ENCODE peak calls at places on chromosomes 13 and 19, in ten cellular contexts. E is neural progenitor cell, F is lower leg skin, R is cardiac muscle cell, W is dorsolateral prefrontal cortex, C is GM13977, Z is progenitor cell of endocrine pancreas, Q is breast epithelium, V is AG04449, J is left ventricle myocardium inferior. K is an unnamed sample.

GRCh38 chr19:49801966-49802661 is 11.0 kb downstream of the FUZ start:
- DNase-seq in E (peak), F (peak), R (peak), W (peak), C (no peak), Z (no peak), Q (peak), V (no peak), J (peak), K (peak)

GRCh38 chr19:40862785-40863184 is 12.5 kb upstream of the CYP2A6 start:
- DNase-seq in E (no peak), F (no peak), R (no peak), W (no peak), C (no peak), Z (no peak), Q (no peak), V (peak), J (no peak), K (peak)

GRCh38 chr13:105994340-105994739 is 541.1 kb downstream of the EFNB2 start:
- DNase-seq in E (no peak), F (no peak), R (no peak), W (no peak), C (no peak), Z (no peak), Q (no peak), V (no peak), J (no peak), K (no peak)

GRCh38 chr13:66612983-66613382 is 617.2 kb downstream of the PCDH9 start:
- DNase-seq in E (peak), F (no peak), R (no peak), W (no peak), C (no peak), Z (no peak), Q (no peak), V (no peak), J (no peak), K (no peak)

GRCh38 chr19:42199440-42200115 is 17.9 kb downstream of the DEDD2 start:
- DNase-seq in E (no peak), F (peak), R (no peak), W (no peak), C (peak), Z (no peak), Q (no peak), V (no peak), J (peak), K (peak)

GRCh38 chr19:39645800-39646411 is 9.8 kb upstream of the LGALS16 start:
- DNase-seq in E (peak), F (no peak), R (peak), W (no peak), C (no peak), Z (peak), Q (no peak), V (no peak), J (no peak), K (peak)

GRCh38 chr19:54168174-54168917 is 4.6 kb downstream of the TMC4 start:
- DNase-seq in E (peak), F (peak), R (peak), W (peak), C (peak), Z (peak), Q (peak), V (no peak), J (peak), K (peak)

GRCh38 chr13:21259571-21260455 is 83.4 kb downstream of the MRPL57 start:
- DNase-seq in E (no peak), F (no peak), R (no peak), W (no peak), C (no peak), Z (no peak), Q (no peak), V (no peak), J (no peak), K (no peak)

GRCh38 chr19:13118424-13119193 is 545 bp downstream of the NACC1 start:
- DNase-seq in E (peak), F (no peak), R (peak), W (no peak), C (peak), Z (peak), Q (peak), V (no peak), J (peak), K (peak)

GRCh38 chr19:53308339-53308811 is 25.2 kb upstream of the ZNF845 start:
- DNase-seq in E (peak), F (no peak), R (peak), W (no peak), C (no peak), Z (peak), Q (no peak), V (no peak), J (peak), K (no peak)

GRCh38 chr19:2084993-2085720 is 11.0 kb downstream of the MOB3A start:
- DNase-seq in E (no peak), F (peak), R (no peak), W (peak), C (peak), Z (no peak), Q (no peak), V (no peak), J (peak), K (peak)

GRCh38 chr19:10193666-10194499 is 870 bp downstream of the DNMT1 start:
- DNase-seq in E (no peak), F (peak), R (no peak), W (no peak), C (no peak), Z (peak), Q (no peak), V (no peak), J (no peak), K (peak)

GRCh38 chr19:51366999-51367564 is 894 bp upstream of the ETFB start:
- DNase-seq in E (no peak), F (peak), R (peak), W (no peak), C (no peak), Z (peak), Q (no peak), V (no peak), J (peak), K (no peak)

GRCh38 chr19:6278051-6278450 is 1.7 kb downstream of the MLLT1 start:
- DNase-seq in E (no peak), F (no peak), R (no peak), W (no peak), C (no peak), Z (no peak), Q (no peak), V (no peak), J (no peak), K (no peak)

GRCh38 chr19:38068851-38069250 is 155.2 kb downstream of the DPF1 start:
- DNase-seq in E (no peak), F (no peak), R (no peak), W (no peak), C (no peak), Z (no peak), Q (no peak), V (no peak), J (no peak), K (no peak)

GRCh38 chr13:48733739-48734329 is 80.1 kb downstream of the CYSLTR2 start:
- DNase-seq in E (no peak), F (no peak), R (no peak), W (no peak), C (no peak), Z (no peak), Q (no peak), V (no peak), J (no peak), K (no peak)

GRCh38 chr19:10871711-10872550 is 578 bp downstream of the CARM1 start:
- DNase-seq in E (peak), F (peak), R (peak), W (no peak), C (peak), Z (peak), Q (no peak), V (no peak), J (peak), K (peak)

GRCh38 chr19:44576843-44577565 is 36.4 kb upstream of the IGSF23 start:
- DNase-seq in E (peak), F (peak), R (peak), W (no peak), C (no peak), Z (no peak), Q (no peak), V (no peak), J (no peak), K (peak)

GRCh38 chr19:45451181-45451849 is 16.5 kb upstream of the FOSB start:
- DNase-seq in E (no peak), F (peak), R (no peak), W (no peak), C (peak), Z (no peak), Q (no peak), V (no peak), J (no peak), K (no peak)

GRCh38 chr13:46124531-46124966 is 19.7 kb upstream of the CPB2 start:
- DNase-seq in E (no peak), F (no peak), R (no peak), W (no peak), C (no peak), Z (no peak), Q (no peak), V (no peak), J (no peak), K (no peak)

GRCh38 chr13:32315255-32316029 is at the start of the genes BRCA2 and ZAR1L:
- DNase-seq in E (peak), F (peak), R (peak), W (peak), C (peak), Z (peak), Q (peak), V (no peak), J (peak), K (peak)
- TF ChIP-seq CTCF in E (no peak), F (no peak), R (no peak), W (peak), C (no peak), Z (no peak), Q (no peak), V (no peak), J (no peak), K (no peak)

DNA sequence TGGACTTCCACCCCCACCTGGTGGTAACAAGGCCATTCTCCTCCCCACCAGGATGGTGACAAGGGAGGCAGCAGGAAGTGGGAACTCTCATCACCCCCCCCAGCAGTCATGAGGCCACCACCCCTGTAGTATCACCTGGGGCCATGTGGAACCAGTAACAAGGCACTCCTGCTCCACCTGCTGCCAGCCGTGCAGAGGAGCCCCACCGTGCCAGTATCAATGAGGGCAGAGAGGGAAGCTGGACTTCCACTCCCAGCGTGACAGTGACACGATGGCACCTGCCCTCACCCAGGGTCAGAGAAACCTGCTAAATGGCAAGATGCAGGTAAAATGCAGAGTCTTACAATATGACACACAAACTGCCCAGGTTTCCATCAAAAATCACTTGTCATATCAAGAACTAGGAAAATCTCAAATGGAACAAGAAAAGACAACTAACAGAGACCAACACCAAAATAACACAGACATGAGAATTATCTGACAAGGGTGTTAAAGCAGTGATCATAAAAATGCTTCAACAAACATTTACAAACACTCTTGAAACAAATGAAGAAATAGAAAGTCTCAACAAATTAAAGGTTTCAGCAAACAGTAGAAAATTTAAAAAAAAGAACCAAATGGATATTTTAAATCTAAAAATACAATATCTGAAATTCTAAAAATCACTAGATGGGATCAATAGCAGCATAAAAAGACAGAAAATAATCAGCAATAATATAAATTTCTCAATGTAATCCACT is 9.1 kb upstream of the SPACA7 start:
- DNase-seq in E (no peak), F (no peak), R (no peak), W (no peak), C (no peak), Z (no peak), Q (no peak), V (no peak), J (no peak), K (no peak)
- TF ChIP-seq CTCF in E (no peak), F (no peak), R (no peak), W (no peak), C (no peak), Z (no peak), Q (no peak), V (no peak), J (no peak), K (no peak)

GRCh38 chr13:39536274-39536673 is 66.7 kb downstream of the LHFPL6 start:
- DNase-seq in E (no peak), F (no peak), R (no peak), W (no peak), C (no peak), Z (no peak), Q (no peak), V (no peak), J (no peak), K (no peak)
- TF ChIP-seq CTCF in E (no peak), F (no peak), R (no peak), W (no peak), C (no peak), Z (no peak), Q (no peak), V (no peak), J (no peak), K (no peak)

GRCh38 chr19:19388568-19389555 is 16.6 kb upstream of the GATAD2A start:
- DNase-seq in E (no peak), F (no peak), R (no peak), W (no peak), C (no peak), Z (no peak), Q (no peak), V (no peak), J (no peak), K (no peak)
- TF ChIP-seq CTCF in E (no peak), F (no peak), R (no peak), W (no peak), C (no peak), Z (no peak), Q (no peak), V (no peak), J (no peak), K (no peak)

DNA sequence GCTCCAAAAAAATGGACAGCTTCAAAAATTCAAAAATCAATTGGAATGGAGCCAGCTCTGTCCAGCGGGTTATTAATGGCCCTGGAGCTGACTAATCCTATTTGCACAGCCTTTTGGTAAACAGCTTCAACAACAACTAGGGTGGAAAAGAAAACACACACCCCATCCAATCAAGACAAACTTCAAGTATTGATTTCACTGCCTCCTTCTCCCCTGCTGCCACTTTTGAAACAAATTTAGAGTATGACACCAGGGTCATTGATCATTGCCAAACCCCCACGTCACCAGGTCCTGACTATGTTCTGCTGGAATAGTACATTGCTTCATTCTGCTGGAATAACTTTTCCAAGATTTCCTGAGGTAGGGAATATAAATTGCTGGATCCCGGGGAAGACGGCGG is 56.8 kb upstream of the GTF3A start:
- DNase-seq in E (no peak), F (no peak), R (no peak), W (no peak), C (no peak), Z (no peak), Q (no peak), V (no peak), J (no peak), K (no peak)
- TF ChIP-seq CTCF in E (no peak), F (no peak), R (no peak), W (no peak), C (no peak), Z (no peak), Q (no peak), V (no peak), J (no peak), K (no peak)